ENCODE peak calls at places on chromosome 11, in five cellular contexts. D, F, J, R and W are unnamed samples.

GRCh38 chr11:21894492-21894891 is 298.4 kb upstream of the ANO5 start:
- DNase-seq in J (no peak), F (no peak), R (no peak), D (no peak), W (no peak)

GRCh38 chr11:44002191-44003093 is 45.3 kb upstream of the ACCSL start:
- DNase-seq in D (no peak), R (no peak), F (no peak), J (no peak), W (no peak)

GRCh38 chr11:103055174-103055890 is 36.6 kb downstream of the DCUN1D5 start:
- DNase-seq in R (peak; percentile 61), F (no peak), D (peak; percentile 33), J (no peak), W (peak; percentile 46)

GRCh38 chr11:2590951-2591754 is 108.6 kb downstream of the KCNQ1OT1 start:
- DNase-seq in R (no peak), F (peak; percentile 27), J (no peak), D (no peak), W (no peak)

GRCh38 chr11:12076840-12077534 is 33.4 kb upstream of the MICAL2 start:
- DNase-seq in D (no peak), F (no peak), R (no peak), J (no peak), W (no peak)

GRCh38 chr11:134223066-134223465 is 701 bp downstream of the NCAPD3 start:
- DNase-seq in D (no peak), F (no peak), J (no peak), R (peak; percentile 4), W (no peak)

GRCh38 chr11:118117790-118118601 is 31.2 kb upstream of the SMIM35 start:
- DNase-seq in F (no peak), R (no peak), J (no peak), D (no peak), W (no peak)

GRCh38 chr11:119417726-119418540 is 5.0 kb downstream of the THY1 start:
- DNase-seq in F (no peak), D (peak; percentile 81), R (no peak), J (no peak), W (peak; percentile 21)

GRCh38 chr11:32297629-32298028 is 137.7 kb downstream of the WT1 start:
- DNase-seq in J (no peak), D (peak; percentile 47), F (no peak), R (peak; percentile 4), W (peak; percentile 46)

GRCh38 chr11:8671651-8672062 is 10.8 kb downstream of the TRIM66 start:
- DNase-seq in J (peak; percentile 60), F (no peak), D (no peak), R (peak; percentile 7), W (peak; percentile 81)

GRCh38 chr11:62553839-62554361 is 7.3 kb upstream of the AHNAK start:
- DNase-seq in F (no peak), D (peak; percentile 88), R (no peak), J (no peak), W (peak; percentile 87)
- H3K4me3 ChIP-seq in F (no peak overlapping the region), D (no peak overlapping the region), R (no peak overlapping the region), J (no peak overlapping the region), W (no peak overlapping the region)

GRCh38 chr11:68552542-68552941 is 92.0 kb downstream of the PPP6R3 start:
- DNase-seq in R (no peak), D (no peak), J (no peak), F (no peak), W (no peak)
- TF ChIP-seq CTCF in R (no peak), D (no peak), J (no peak), F (no peak), W (no peak)

GRCh38 chr11:110190885-110191284 is 97.7 kb downstream of the ZC3H12C start:
- DNase-seq in J (no peak), D (no peak), R (no peak), F (no peak), W (no peak)
- H3K27me3 ChIP-seq in J (no peaks in the 10 kb centered on the region), D (no peaks in the 10 kb centered on the region), R (no peaks in the 10 kb centered on the region), F (no peaks in the 10 kb centered on the region), W (no peaks in the 10 kb centered on the region)

GRCh38 chr11:36360833-36361232 is 64.7 kb downstream of the PRR5L start:
- DNase-seq in R (no peak), J (no peak), F (no peak), D (no peak), W (no peak)
- H3K4me3 ChIP-seq in R (no peak overlapping the region), J (no peak overlapping the region), F (no peak overlapping the region), D (peak overlapping the region; percentile 36), W (no peak overlapping the region)

GRCh38 chr11:129766858-129767604 is 48.6 kb upstream of the TMEM45B start:
- DNase-seq in F (no peak), D (peak; percentile 17), J (no peak), R (peak; percentile 63), W (peak; percentile 27)
- TF ChIP-seq CTCF in F (peak; percentile 19), D (peak; percentile 30), J (no peak), R (peak; percentile 73), W (peak; percentile 74)

GRCh38 chr11:16609769-16610168 is 128.7 kb upstream of the C11orf58 start:
- DNase-seq in F (no peak), D (no peak), R (no peak), J (no peak), W (no peak)
- H3K27me3 ChIP-seq in F (peaks cover 100% of the 10 kb centered on the region), D (peaks cover 49% of the 10 kb centered on the region), R (peaks cover 100% of the 10 kb centered on the region), J (no peaks in the 10 kb centered on the region), W (peaks cover 7% of the 10 kb centered on the region)

GRCh38 chr11:33904128-33904527 is 12.3 kb upstream of the LMO2 start:
- DNase-seq in R (no peak), J (no peak), D (no peak), F (no peak), W (no peak)
- H3K4me3 ChIP-seq in R (no peak overlapping the region), J (no peak overlapping the region), D (no peak overlapping the region), F (no peak overlapping the region), W (no peak overlapping the region)

DNA sequence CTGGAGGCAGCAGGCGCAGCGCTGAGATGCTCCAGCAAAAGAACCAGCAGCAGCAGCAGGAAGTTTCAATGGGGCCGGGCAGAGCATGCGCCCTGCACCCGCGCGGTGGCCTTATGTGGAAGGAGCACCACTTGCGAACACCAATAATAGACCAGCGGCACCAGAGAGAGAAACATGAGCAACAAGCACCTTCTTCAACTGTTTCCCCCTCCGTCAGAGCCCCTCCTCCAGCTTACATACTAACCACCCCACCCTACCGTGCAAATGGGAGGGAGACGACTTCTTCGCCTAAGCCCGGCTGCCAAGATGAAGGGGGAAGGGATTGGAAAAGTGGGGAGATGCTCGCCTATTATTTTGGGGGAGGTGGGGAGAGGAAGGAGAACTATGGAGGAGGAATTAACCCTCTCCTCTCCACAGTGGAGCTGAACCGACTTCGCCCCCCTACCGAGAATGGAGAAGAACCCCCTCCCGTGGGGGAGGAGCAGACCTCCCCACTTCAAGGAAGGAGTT is 1.1 kb downstream of the RSF1 start:
- DNase-seq in D (peak; percentile 84), R (peak; percentile 91), F (peak; percentile 88), J (peak; percentile 75), W (peak; percentile 82)
- TF ChIP-seq CTCF in D (no peak), R (no peak), F (no peak), J (peak; percentile 24), W (no peak)